ENCODE peak calls at places on chromosomes 11 and 22, in eight cellular contexts. One of them, this sample, is unnamed.

GRCh38 chr11:122751298-122752070 is 86.8 kb upstream of the CRTAM start:
- DNase-seq in MM.1S: no peak
- DNase-seq in HEK293T: no peak
- DNase-seq in stimulated activated CD4-positive, alpha-beta T cell treated with anti-CD3 and anti-CD28 coated beads, Interleukin-2, amount 100 ng/mL, for 24 hours: no peak
- DNase-seq in activated naive CD4-positive, alpha-beta T cell treated with anti-CD3 and anti-CD28 coated beads, Interleukin-2, amount 50 U/mL, for 16 hours: no peak
- DNase-seq in T-helper 2 cell: no peak
- DNase-seq in caudate nucleus: no peak
- DNase-seq in KG1: no peak
- DNase-seq in this sample: no peak

GRCh38 chr11:45371251-45371749 is 85.2 kb upstream of the SYT13 start:
- DNase-seq in MM.1S: peak; percentile 71
- DNase-seq in HEK293T: peak; percentile 84
- DNase-seq in stimulated activated CD4-positive, alpha-beta T cell treated with anti-CD3 and anti-CD28 coated beads, Interleukin-2, amount 100 ng/mL, for 24 hours: peak; percentile 77
- DNase-seq in activated naive CD4-positive, alpha-beta T cell treated with anti-CD3 and anti-CD28 coated beads, Interleukin-2, amount 50 U/mL, for 16 hours: peak; percentile 45
- DNase-seq in T-helper 2 cell: peak; percentile 43
- DNase-seq in caudate nucleus: peak; percentile 87
- DNase-seq in KG1: peak; percentile 26
- DNase-seq in this sample: no peak

GRCh38 chr11:125938418-125938817 is 7.4 kb upstream of the VSIG10L2 start:
- DNase-seq in MM.1S: no peak
- DNase-seq in HEK293T: no peak
- DNase-seq in stimulated activated CD4-positive, alpha-beta T cell treated with anti-CD3 and anti-CD28 coated beads, Interleukin-2, amount 100 ng/mL, for 24 hours: no peak
- DNase-seq in activated naive CD4-positive, alpha-beta T cell treated with anti-CD3 and anti-CD28 coated beads, Interleukin-2, amount 50 U/mL, for 16 hours: no peak
- DNase-seq in T-helper 2 cell: no peak
- DNase-seq in caudate nucleus: no peak
- DNase-seq in KG1: no peak
- DNase-seq in this sample: no peak

GRCh38 chr22:28935713-28936112 is 52.3 kb downstream of the ZNRF3 start:
- DNase-seq in MM.1S: no peak
- DNase-seq in HEK293T: no peak
- DNase-seq in stimulated activated CD4-positive, alpha-beta T cell treated with anti-CD3 and anti-CD28 coated beads, Interleukin-2, amount 100 ng/mL, for 24 hours: no peak
- DNase-seq in activated naive CD4-positive, alpha-beta T cell treated with anti-CD3 and anti-CD28 coated beads, Interleukin-2, amount 50 U/mL, for 16 hours: no peak
- DNase-seq in T-helper 2 cell: no peak
- DNase-seq in caudate nucleus: no peak
- DNase-seq in KG1: no peak
- DNase-seq in this sample: no peak

GRCh38 chr22:39482768-39483167 is 19.3 kb upstream of the MIEF1 start:
- DNase-seq in MM.1S: no peak
- DNase-seq in HEK293T: no peak
- DNase-seq in stimulated activated CD4-positive, alpha-beta T cell treated with anti-CD3 and anti-CD28 coated beads, Interleukin-2, amount 100 ng/mL, for 24 hours: no peak
- DNase-seq in activated naive CD4-positive, alpha-beta T cell treated with anti-CD3 and anti-CD28 coated beads, Interleukin-2, amount 50 U/mL, for 16 hours: no peak
- DNase-seq in T-helper 2 cell: no peak
- DNase-seq in caudate nucleus: no peak
- DNase-seq in KG1: no peak
- DNase-seq in this sample: no peak

GRCh38 chr11:127627629-127628462 is 627.3 kb upstream of the KIRREL3 start:
- DNase-seq in MM.1S: no peak
- DNase-seq in HEK293T: no peak
- DNase-seq in stimulated activated CD4-positive, alpha-beta T cell treated with anti-CD3 and anti-CD28 coated beads, Interleukin-2, amount 100 ng/mL, for 24 hours: no peak
- DNase-seq in activated naive CD4-positive, alpha-beta T cell treated with anti-CD3 and anti-CD28 coated beads, Interleukin-2, amount 50 U/mL, for 16 hours: no peak
- DNase-seq in T-helper 2 cell: no peak
- DNase-seq in caudate nucleus: no peak
- DNase-seq in KG1: no peak
- DNase-seq in this sample: no peak

GRCh38 chr11:74611369-74611861 is 19.0 kb downstream of the POLD3 start:
- DNase-seq in MM.1S: peak; percentile 58
- DNase-seq in HEK293T: peak; percentile 11
- DNase-seq in stimulated activated CD4-positive, alpha-beta T cell treated with anti-CD3 and anti-CD28 coated beads, Interleukin-2, amount 100 ng/mL, for 24 hours: no peak
- DNase-seq in activated naive CD4-positive, alpha-beta T cell treated with anti-CD3 and anti-CD28 coated beads, Interleukin-2, amount 50 U/mL, for 16 hours: no peak
- DNase-seq in T-helper 2 cell: no peak
- DNase-seq in caudate nucleus: no peak
- DNase-seq in KG1: no peak
- DNase-seq in this sample: no peak

GRCh38 chr22:41681616-41682015 is 7.1 kb downstream of the SNU13 start:
- DNase-seq in MM.1S: no peak
- DNase-seq in HEK293T: no peak
- DNase-seq in stimulated activated CD4-positive, alpha-beta T cell treated with anti-CD3 and anti-CD28 coated beads, Interleukin-2, amount 100 ng/mL, for 24 hours: no peak
- DNase-seq in activated naive CD4-positive, alpha-beta T cell treated with anti-CD3 and anti-CD28 coated beads, Interleukin-2, amount 50 U/mL, for 16 hours: peak; percentile 31
- DNase-seq in T-helper 2 cell: no peak
- DNase-seq in caudate nucleus: no peak
- DNase-seq in KG1: no peak
- DNase-seq in this sample: no peak

GRCh38 chr11:69893631-69894030 is 74.4 kb upstream of the FGF3 start:
- DNase-seq in MM.1S: no peak
- DNase-seq in HEK293T: no peak
- DNase-seq in stimulated activated CD4-positive, alpha-beta T cell treated with anti-CD3 and anti-CD28 coated beads, Interleukin-2, amount 100 ng/mL, for 24 hours: no peak
- DNase-seq in activated naive CD4-positive, alpha-beta T cell treated with anti-CD3 and anti-CD28 coated beads, Interleukin-2, amount 50 U/mL, for 16 hours: no peak
- DNase-seq in T-helper 2 cell: no peak
- DNase-seq in caudate nucleus: no peak
- DNase-seq in KG1: no peak
- DNase-seq in this sample: no peak

GRCh38 chr11:65491614-65492386 is 7.0 kb upstream of the MALAT1 start:
- DNase-seq in MM.1S: no peak
- DNase-seq in HEK293T: no peak
- DNase-seq in stimulated activated CD4-positive, alpha-beta T cell treated with anti-CD3 and anti-CD28 coated beads, Interleukin-2, amount 100 ng/mL, for 24 hours: no peak
- DNase-seq in activated naive CD4-positive, alpha-beta T cell treated with anti-CD3 and anti-CD28 coated beads, Interleukin-2, amount 50 U/mL, for 16 hours: no peak
- DNase-seq in T-helper 2 cell: no peak
- DNase-seq in caudate nucleus: peak; percentile 75
- DNase-seq in KG1: no peak
- DNase-seq in this sample: no peak

GRCh38 chr11:1193326-1194230 is 29.3 kb upstream of the MUC5B start:
- DNase-seq in MM.1S: no peak
- DNase-seq in HEK293T: no peak
- DNase-seq in stimulated activated CD4-positive, alpha-beta T cell treated with anti-CD3 and anti-CD28 coated beads, Interleukin-2, amount 100 ng/mL, for 24 hours: no peak
- DNase-seq in activated naive CD4-positive, alpha-beta T cell treated with anti-CD3 and anti-CD28 coated beads, Interleukin-2, amount 50 U/mL, for 16 hours: no peak
- DNase-seq in T-helper 2 cell: no peak
- DNase-seq in caudate nucleus: no peak
- DNase-seq in KG1: no peak
- DNase-seq in this sample: no peak

GRCh38 chr11:84261707-84262106 is 975.5 kb upstream of the CCDC90B start:
- DNase-seq in MM.1S: no peak
- DNase-seq in HEK293T: no peak
- DNase-seq in stimulated activated CD4-positive, alpha-beta T cell treated with anti-CD3 and anti-CD28 coated beads, Interleukin-2, amount 100 ng/mL, for 24 hours: no peak
- DNase-seq in activated naive CD4-positive, alpha-beta T cell treated with anti-CD3 and anti-CD28 coated beads, Interleukin-2, amount 50 U/mL, for 16 hours: no peak
- DNase-seq in T-helper 2 cell: no peak
- DNase-seq in caudate nucleus: no peak
- DNase-seq in KG1: no peak
- DNase-seq in this sample: no peak

GRCh38 chr22:41240377-41241132 is at the start of gene CHADL:
- DNase-seq in MM.1S: no peak
- DNase-seq in HEK293T: no peak
- DNase-seq in stimulated activated CD4-positive, alpha-beta T cell treated with anti-CD3 and anti-CD28 coated beads, Interleukin-2, amount 100 ng/mL, for 24 hours: no peak
- DNase-seq in activated naive CD4-positive, alpha-beta T cell treated with anti-CD3 and anti-CD28 coated beads, Interleukin-2, amount 50 U/mL, for 16 hours: no peak
- DNase-seq in T-helper 2 cell: no peak
- DNase-seq in caudate nucleus: peak; percentile 92
- DNase-seq in KG1: no peak
- DNase-seq in this sample: no peak

GRCh38 chr11:67289651-67290479 is 762 bp downstream of the ANKRD13D start:
- DNase-seq in MM.1S: no peak
- DNase-seq in HEK293T: no peak
- DNase-seq in stimulated activated CD4-positive, alpha-beta T cell treated with anti-CD3 and anti-CD28 coated beads, Interleukin-2, amount 100 ng/mL, for 24 hours: no peak
- DNase-seq in activated naive CD4-positive, alpha-beta T cell treated with anti-CD3 and anti-CD28 coated beads, Interleukin-2, amount 50 U/mL, for 16 hours: no peak
- DNase-seq in T-helper 2 cell: no peak
- DNase-seq in caudate nucleus: no peak
- DNase-seq in KG1: no peak
- DNase-seq in this sample: no peak

GRCh38 chr11:82267186-82267585 is 466.5 kb downstream of the FAM181B start:
- DNase-seq in MM.1S: no peak
- DNase-seq in HEK293T: no peak
- DNase-seq in stimulated activated CD4-positive, alpha-beta T cell treated with anti-CD3 and anti-CD28 coated beads, Interleukin-2, amount 100 ng/mL, for 24 hours: no peak
- DNase-seq in activated naive CD4-positive, alpha-beta T cell treated with anti-CD3 and anti-CD28 coated beads, Interleukin-2, amount 50 U/mL, for 16 hours: no peak
- DNase-seq in T-helper 2 cell: no peak
- DNase-seq in caudate nucleus: no peak
- DNase-seq in KG1: no peak
- DNase-seq in this sample: no peak

GRCh38 chr22:17235149-17235655 is 16.0 kb upstream of the ADA2 start:
- DNase-seq in MM.1S: no peak
- DNase-seq in HEK293T: no peak
- DNase-seq in stimulated activated CD4-positive, alpha-beta T cell treated with anti-CD3 and anti-CD28 coated beads, Interleukin-2, amount 100 ng/mL, for 24 hours: no peak
- DNase-seq in activated naive CD4-positive, alpha-beta T cell treated with anti-CD3 and anti-CD28 coated beads, Interleukin-2, amount 50 U/mL, for 16 hours: no peak
- DNase-seq in T-helper 2 cell: no peak
- DNase-seq in caudate nucleus: no peak
- DNase-seq in KG1: no peak
- DNase-seq in this sample: no peak

GRCh38 chr22:49645791-49646550 is 181.7 kb downstream of the BRD1 start:
- DNase-seq in MM.1S: no peak
- DNase-seq in HEK293T: no peak
- DNase-seq in stimulated activated CD4-positive, alpha-beta T cell treated with anti-CD3 and anti-CD28 coated beads, Interleukin-2, amount 100 ng/mL, for 24 hours: no peak
- DNase-seq in activated naive CD4-positive, alpha-beta T cell treated with anti-CD3 and anti-CD28 coated beads, Interleukin-2, amount 50 U/mL, for 16 hours: no peak
- DNase-seq in T-helper 2 cell: no peak
- DNase-seq in caudate nucleus: no peak
- DNase-seq in KG1: no peak
- DNase-seq in this sample: no peak

GRCh38 chr22:35961480-35961902 is 67.1 kb downstream of the RBFOX2 start:
- DNase-seq in MM.1S: no peak
- DNase-seq in HEK293T: peak; percentile 53
- DNase-seq in stimulated activated CD4-positive, alpha-beta T cell treated with anti-CD3 and anti-CD28 coated beads, Interleukin-2, amount 100 ng/mL, for 24 hours: no peak
- DNase-seq in activated naive CD4-positive, alpha-beta T cell treated with anti-CD3 and anti-CD28 coated beads, Interleukin-2, amount 50 U/mL, for 16 hours: no peak
- DNase-seq in T-helper 2 cell: no peak
- DNase-seq in caudate nucleus: peak; percentile 83
- DNase-seq in KG1: no peak
- DNase-seq in this sample: no peak

GRCh38 chr11:36292311-36292722 is 3.1 kb upstream of the COMMD9 start:
- DNase-seq in MM.1S: peak; percentile 61
- DNase-seq in HEK293T: peak; percentile 48
- DNase-seq in stimulated activated CD4-positive, alpha-beta T cell treated with anti-CD3 and anti-CD28 coated beads, Interleukin-2, amount 100 ng/mL, for 24 hours: no peak
- DNase-seq in activated naive CD4-positive, alpha-beta T cell treated with anti-CD3 and anti-CD28 coated beads, Interleukin-2, amount 50 U/mL, for 16 hours: no peak
- DNase-seq in T-helper 2 cell: no peak
- DNase-seq in caudate nucleus: no peak
- DNase-seq in KG1: peak; percentile 85
- DNase-seq in this sample: peak; percentile 5

GRCh38 chr11:17352925-17353227 is 1.3 kb downstream of the NCR3LG1 start:
- DNase-seq in MM.1S: peak; percentile 22
- DNase-seq in HEK293T: peak; percentile 39
- DNase-seq in stimulated activated CD4-positive, alpha-beta T cell treated with anti-CD3 and anti-CD28 coated beads, Interleukin-2, amount 100 ng/mL, for 24 hours: peak; percentile 45
- DNase-seq in activated naive CD4-positive, alpha-beta T cell treated with anti-CD3 and anti-CD28 coated beads, Interleukin-2, amount 50 U/mL, for 16 hours: peak; percentile 33
- DNase-seq in T-helper 2 cell: peak; percentile 2
- DNase-seq in caudate nucleus: peak; percentile 43
- DNase-seq in KG1: no peak
- DNase-seq in this sample: no peak